ENCODE peak calls at places on chromosomes 5 and 9, in seven cellular contexts. K, V, X, R, Z, O and D are unnamed samples.

GRCh38 chr5:150066901-150067396 is 19.4 kb downstream of the CSF1R start:
- DNase-seq in V (peak), X (no peak), O (no peak), Z (no peak), R (no peak), K (no peak), D (no peak)

GRCh38 chr5:57366744-57367143 is 115.9 kb downstream of the ACTBL2 start:
- DNase-seq in Z (no peak), X (no peak), O (no peak), R (no peak), K (no peak), V (no peak), D (no peak)

GRCh38 chr9:127543973-127544533 is 68.0 kb upstream of the STXBP1 start:
- DNase-seq in Z (no peak), O (no peak), K (no peak), R (no peak), X (no peak), V (no peak), D (no peak)

GRCh38 chr5:77679791-77680190 is 41.3 kb upstream of the OTP start:
- DNase-seq in X (no peak), K (no peak), O (no peak), R (no peak), Z (no peak), V (no peak), D (no peak)

GRCh38 chr9:125807065-125807464 is 59.9 kb downstream of the PBX3 start:
- DNase-seq in V (no peak), R (no peak), K (no peak), Z (no peak), X (no peak), O (no peak), D (no peak)

GRCh38 chr9:87725356-87725899 is 491 bp upstream of the CTSL start:
- DNase-seq in R (peak), X (no peak), Z (no peak), V (no peak), K (no peak), O (no peak), D (peak)

GRCh38 chr5:75051217-75051751 is 1.1 kb downstream of the GCNT4 start:
- DNase-seq in O (peak), R (no peak), K (no peak), Z (peak), X (peak), V (no peak), D (no peak)

GRCh38 chr5:130109152-130109551 is 204.9 kb downstream of the CHSY3 start:
- DNase-seq in K (no peak), V (peak), Z (no peak), X (peak), R (no peak), O (no peak), D (no peak)

GRCh38 chr9:88994820-88995180 is 3.5 kb downstream of the S1PR3 start:
- DNase-seq in X (no peak), O (no peak), K (no peak), Z (no peak), R (no peak), V (no peak), D (no peak)

GRCh38 chr5:41835625-41836024 is 34.6 kb downstream of the OXCT1 start:
- DNase-seq in R (peak), Z (no peak), X (no peak), O (no peak), K (no peak), V (no peak), D (peak)